ENCODE peak calls at places on chromosomes 13 and 19, in four cellular contexts. X, Z, F and J are unnamed samples.
A peak's percentile ranks its signal among the peaks of the same experiment; 100 is the strongest.

GRCh38 chr13:46668302-46668720 is 115.3 kb downstream of the LRCH1 start:
- DNase-seq in X (no peak), Z (no peak), F (no peak), J (no peak)

GRCh38 chr13:66660013-66660804 is 569.9 kb downstream of the PCDH9 start:
- DNase-seq in X (no peak), Z (no peak), F (no peak), J (no peak)

GRCh38 chr13:50123515-50123861 is 108.2 kb downstream of the KCNRG start:
- DNase-seq in X (no peak), Z (no peak), F (no peak), J (no peak)

GRCh38 chr19:39870171-39870971 is 24.2 kb upstream of the FBL start:
- DNase-seq in X (no peak), Z (no peak), F (peak; percentile 86), J (no peak)

GRCh38 chr13:41241626-41242025 is 21.8 kb downstream of the MTRF1 start:
- DNase-seq in X (no peak), Z (no peak), F (no peak), J (no peak)

GRCh38 chr19:57888494-57889231 is at the start of gene ZNF814:
- DNase-seq in X (peak; percentile 86), Z (peak; percentile 81), F (peak; percentile 94), J (peak; percentile 80)

GRCh38 chr13:110410000-110410399 is 102.9 kb downstream of the COL4A2 start:
- DNase-seq in X (no peak), Z (no peak), F (no peak), J (peak; percentile 72)

GRCh38 chr19:17089238-17089637 is 13.7 kb downstream of the MYO9B start:
- DNase-seq in X (no peak), Z (no peak), F (no peak), J (no peak)

GRCh38 chr19:21483589-21484170 is 21.7 kb upstream of the ZNF429 start:
- DNase-seq in X (peak; percentile 46), Z (peak; percentile 79), F (peak; percentile 84), J (no peak)

GRCh38 chr19:21484631-21485030 is 20.8 kb upstream of the ZNF429 start:
- DNase-seq in X (no peak), Z (no peak), F (no peak), J (no peak)

GRCh38 chr19:21487969-21488368 is 17.4 kb upstream of the ZNF429 start:
- DNase-seq in X (no peak), Z (no peak), F (no peak), J (peak; percentile 21)

GRCh38 chr19:21482863-21483276 is 22.5 kb upstream of the ZNF429 start:
- DNase-seq in X (peak; percentile 31), Z (peak; percentile 83), F (peak; percentile 81), J (peak; percentile 78)
- H3K27ac ChIP-seq in X (peak overlapping the region; percentile 25), Z (no peak overlapping the region), F (no peak overlapping the region), J (peak overlapping the region; percentile 39)

DNA sequence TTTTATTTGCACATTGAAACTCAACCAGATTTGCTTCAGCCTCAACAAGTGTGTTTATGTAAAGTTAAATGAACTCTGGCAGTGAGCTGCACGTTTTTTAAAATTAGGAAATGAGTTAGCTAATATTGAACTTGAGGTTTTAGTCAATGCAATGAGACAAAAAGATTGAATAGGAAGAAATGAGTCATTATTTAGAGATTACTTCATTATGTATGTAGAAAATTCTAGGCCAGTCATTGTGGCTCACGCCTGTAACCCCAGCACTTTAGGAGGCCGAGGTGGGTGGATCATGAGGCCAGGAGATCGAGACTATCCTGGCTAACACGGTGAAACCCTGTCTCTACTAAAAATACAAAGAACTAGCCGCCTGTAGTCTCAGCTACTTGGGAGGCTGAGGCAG is 22.8 kb upstream of the CD70 start:
- DNase-seq in X (no peak), Z (no peak), F (no peak), J (no peak)
- H3K27ac ChIP-seq in X (no peak overlapping the region), Z (no peak overlapping the region), F (no peak overlapping the region), J (no peak overlapping the region)

GRCh38 chr13:77980592-77980991 is 62.0 kb upstream of the EDNRB start:
- DNase-seq in X (no peak), Z (no peak), F (no peak), J (no peak)
- H3K27ac ChIP-seq in X (no peak overlapping the region), Z (peak overlapping the region; percentile 20), F (no peak overlapping the region), J (peak overlapping the region; percentile 31)

DNA sequence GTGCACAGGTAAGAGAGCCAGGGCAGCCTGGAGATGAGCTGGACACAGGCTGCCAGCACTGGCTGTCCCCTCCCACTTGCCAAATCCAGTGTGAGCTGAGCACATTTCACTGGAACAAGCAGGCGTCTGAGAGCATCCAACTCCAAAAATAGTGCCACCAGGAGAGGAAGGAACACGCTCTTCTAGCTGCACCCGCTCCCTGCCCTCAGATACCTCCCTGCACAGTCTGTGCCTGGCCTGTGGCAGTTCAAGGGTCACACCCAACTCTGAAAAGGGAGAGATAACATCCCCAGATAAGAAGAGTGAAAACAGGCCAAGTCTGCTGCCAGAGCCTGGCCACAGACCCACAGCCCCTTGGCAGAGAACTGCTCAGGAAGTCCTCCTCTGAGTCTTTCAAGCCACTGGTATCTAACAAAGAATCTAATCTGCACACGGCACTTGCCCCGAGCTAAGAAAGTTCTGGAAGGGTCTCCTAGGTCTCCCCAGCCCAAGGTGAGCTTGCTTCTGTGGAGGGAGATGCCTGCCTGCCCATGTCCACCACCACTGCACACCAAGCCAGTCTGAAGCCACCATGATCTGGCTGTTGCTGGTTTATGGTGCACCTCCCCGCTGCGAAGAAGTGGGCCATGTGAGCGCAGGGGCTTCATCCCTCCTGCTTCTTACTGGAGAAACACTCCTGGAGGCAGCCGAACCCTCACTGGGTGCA is 14.7 kb downstream of the ELL start:
- DNase-seq in X (no peak), Z (no peak), F (no peak), J (no peak)
- H3K27ac ChIP-seq in X (peak overlapping the region; percentile 3), Z (peak overlapping the region; percentile 56), F (no peak overlapping the region), J (peak overlapping the region; percentile 48)

DNA sequence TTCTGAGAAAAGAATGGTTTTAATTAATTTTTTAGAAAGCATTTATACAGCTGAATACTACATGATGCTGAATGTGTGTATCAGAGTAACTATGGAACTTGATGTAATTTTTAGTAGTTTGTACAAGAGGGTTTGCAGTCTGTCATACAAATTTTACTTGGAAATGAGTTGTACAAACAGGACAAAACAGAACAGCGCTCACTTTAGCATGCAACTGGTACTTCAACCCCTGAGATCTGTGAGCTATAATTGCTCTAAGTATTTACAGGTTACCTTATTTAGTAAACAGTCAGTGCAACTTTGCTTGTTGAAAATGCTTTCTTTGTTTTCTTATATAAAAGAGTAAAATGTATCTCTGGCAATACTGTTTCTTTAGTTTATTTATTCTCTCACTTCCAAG is 719 bp downstream of the TNFRSF19 start:
- DNase-seq in X (no peak), Z (no peak), F (no peak), J (no peak)
- H3K27ac ChIP-seq in X (no peak overlapping the region), Z (peak overlapping the region; percentile 15), F (no peak overlapping the region), J (no peak overlapping the region)

DNA sequence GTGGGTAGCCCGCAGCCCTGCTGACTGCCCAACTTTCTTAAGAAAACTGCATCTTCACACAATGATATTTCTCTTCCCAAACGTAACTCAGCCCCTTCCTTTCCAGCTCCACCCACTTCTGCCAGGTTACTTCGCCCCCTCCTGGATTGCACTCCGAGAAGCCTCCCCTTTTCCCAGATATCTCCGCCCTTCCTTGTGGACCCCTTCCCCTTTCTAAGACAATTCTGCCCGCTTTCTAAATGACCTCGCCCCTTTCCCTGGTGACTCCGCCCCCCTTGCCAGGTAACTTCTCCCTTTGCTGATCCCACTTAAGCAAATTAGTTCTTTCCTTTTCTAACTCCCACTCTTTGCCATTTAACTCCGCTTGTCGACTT is 2.6 kb downstream of the VSIG10L start:
- DNase-seq in X (peak; percentile 23), Z (no peak), F (peak; percentile 87), J (peak; percentile 82)
- H3K27ac ChIP-seq in X (peak overlapping the region; percentile 45), Z (peak overlapping the region; percentile 45), F (no peak overlapping the region), J (peak overlapping the region; percentile 96)

GRCh38 chr19:46975011-46975917 is 44.4 kb upstream of the NPAS1 start:
- DNase-seq in X (no peak), Z (no peak), F (no peak), J (no peak)

GRCh38 chr19:46978470-46978869 is 41.2 kb upstream of the NPAS1 start:
- DNase-seq in X (no peak), Z (no peak), F (no peak), J (no peak)

GRCh38 chr19:46977548-46977947 is 42.1 kb upstream of the NPAS1 start:
- DNase-seq in X (no peak), Z (no peak), F (no peak), J (no peak)

GRCh38 chr19:46975918-46976782 is 43.5 kb upstream of the NPAS1 start:
- DNase-seq in X (peak; percentile 92), Z (peak; percentile 92), F (peak; percentile 53), J (peak; percentile 99)

DNA sequence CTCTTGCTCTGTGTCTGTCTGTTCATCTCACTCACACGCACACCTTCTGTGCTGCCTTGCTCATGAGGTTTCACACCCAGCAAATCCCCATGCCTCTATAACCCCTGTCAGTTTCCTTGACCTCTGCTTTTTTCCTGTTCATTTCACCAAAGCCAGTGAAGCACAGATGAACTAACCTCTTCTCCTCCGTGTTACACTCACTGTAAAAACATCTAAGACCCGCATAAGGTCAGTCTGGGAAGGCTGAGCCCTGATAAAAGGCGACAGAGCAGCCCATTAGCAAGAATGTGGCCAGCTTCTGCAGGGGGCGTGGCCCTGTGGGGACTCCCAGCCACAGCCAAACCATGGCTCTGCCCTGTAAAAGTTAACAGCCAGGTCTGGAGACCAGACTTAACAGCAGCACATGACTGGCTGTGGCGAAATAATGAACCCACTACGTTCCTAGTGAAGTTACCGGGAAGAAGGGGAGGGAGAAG is 42.8 kb upstream of the NPAS1 start:
- DNase-seq in X (no peak), Z (no peak), F (peak; percentile 70), J (no peak)
- H3K27ac ChIP-seq in X (peak overlapping the region; percentile 81), Z (peak overlapping the region; percentile 56), F (no peak overlapping the region), J (peak overlapping the region; percentile 97)